ENCODE peak calls at places on chromosomes 5 and 9, in four cellular contexts. One of them, this sample, is unnamed.

GRCh38 chr9:98399950-98400683 is 144.7 kb upstream of the TBC1D2 start:
- DNase-seq in foreskin fibroblast: no peak
- DNase-seq in transverse colon: no peak
- DNase-seq in ovary: no peak
- DNase-seq in this sample: no peak

GRCh38 chr5:58362135-58362534 is 97.8 kb downstream of the PLK2 start:
- DNase-seq in foreskin fibroblast: no peak
- DNase-seq in transverse colon: no peak
- DNase-seq in ovary: no peak
- DNase-seq in this sample: no peak

GRCh38 chr5:95068952-95069351 is 215.9 kb downstream of the MCTP1 start:
- DNase-seq in foreskin fibroblast: no peak
- DNase-seq in transverse colon: no peak
- DNase-seq in ovary: no peak
- DNase-seq in this sample: no peak

GRCh38 chr5:141655020-141655419 is 3.8 kb upstream of the FCHSD1 start:
- DNase-seq in foreskin fibroblast: no peak
- DNase-seq in transverse colon: no peak
- DNase-seq in ovary: no peak
- DNase-seq in this sample: no peak

GRCh38 chr5:155620819-155621410 is 607.4 kb downstream of the KIF4B start:
- DNase-seq in foreskin fibroblast: no peak
- DNase-seq in transverse colon: no peak
- DNase-seq in ovary: no peak
- DNase-seq in this sample: no peak

GRCh38 chr9:38026021-38026809 is 42.8 kb downstream of the SHB start:
- DNase-seq in foreskin fibroblast: peak
- DNase-seq in transverse colon: no peak
- DNase-seq in ovary: peak
- DNase-seq in this sample: peak

GRCh38 chr5:56003179-56003578 is 8.4 kb upstream of the IL6ST start:
- DNase-seq in foreskin fibroblast: peak
- DNase-seq in transverse colon: peak
- DNase-seq in ovary: no peak
- DNase-seq in this sample: no peak

GRCh38 chr9:95276395-95276954 is 41.0 kb downstream of the FANCC start:
- DNase-seq in foreskin fibroblast: no peak
- DNase-seq in transverse colon: no peak
- DNase-seq in ovary: no peak
- DNase-seq in this sample: no peak

GRCh38 chr5:103243665-103244064 is 14.9 kb upstream of the MACIR start:
- DNase-seq in foreskin fibroblast: no peak
- DNase-seq in transverse colon: no peak
- DNase-seq in ovary: no peak
- DNase-seq in this sample: no peak

GRCh38 chr9:6739218-6739617 is 18.6 kb upstream of the KDM4C start:
- DNase-seq in foreskin fibroblast: peak
- DNase-seq in transverse colon: no peak
- DNase-seq in ovary: no peak
- DNase-seq in this sample: no peak

GRCh38 chr9:125372441-125373226 is 111.0 kb downstream of the GAPVD1 start:
- DNase-seq in foreskin fibroblast: no peak
- DNase-seq in transverse colon: no peak
- DNase-seq in ovary: no peak
- DNase-seq in this sample: no peak

GRCh38 chr9:116141864-116142561 is 11.6 kb upstream of the PAPPA start:
- DNase-seq in foreskin fibroblast: peak
- DNase-seq in transverse colon: no peak
- DNase-seq in ovary: no peak
- DNase-seq in this sample: no peak

GRCh38 chr9:69582544-69583297 is 89.5 kb downstream of the APBA1 start:
- DNase-seq in foreskin fibroblast: no peak
- DNase-seq in transverse colon: no peak
- DNase-seq in ovary: no peak
- DNase-seq in this sample: no peak

GRCh38 chr5:64834611-64835010 is 65.9 kb downstream of the CWC27 start:
- DNase-seq in foreskin fibroblast: no peak
- DNase-seq in transverse colon: no peak
- DNase-seq in ovary: no peak
- DNase-seq in this sample: no peak

GRCh38 chr5:3091040-3091774 is 339.7 kb upstream of the IRX2 start:
- DNase-seq in foreskin fibroblast: no peak
- DNase-seq in transverse colon: no peak
- DNase-seq in ovary: no peak
- DNase-seq in this sample: no peak

GRCh38 chr5:169805527-169805934 is 168.5 kb downstream of the DOCK2 start:
- DNase-seq in foreskin fibroblast: no peak
- DNase-seq in transverse colon: no peak
- DNase-seq in ovary: no peak
- DNase-seq in this sample: no peak

GRCh38 chr9:88425538-88425950 is 37.3 kb downstream of the SPIN1 start:
- DNase-seq in foreskin fibroblast: peak
- DNase-seq in transverse colon: no peak
- DNase-seq in ovary: no peak
- DNase-seq in this sample: peak

GRCh38 chr5:72015103-72015548 is 92.1 kb upstream of the MAP1B start:
- DNase-seq in foreskin fibroblast: no peak
- DNase-seq in transverse colon: no peak
- DNase-seq in ovary: peak
- DNase-seq in this sample: no peak

GRCh38 chr5:63820557-63820956 is 141.7 kb downstream of the HTR1A start:
- DNase-seq in foreskin fibroblast: no peak
- DNase-seq in transverse colon: no peak
- DNase-seq in ovary: no peak
- DNase-seq in this sample: no peak

GRCh38 chr9:125558453-125559084 is 148.4 kb downstream of the MAPKAP1 start:
- DNase-seq in foreskin fibroblast: peak
- DNase-seq in transverse colon: peak
- DNase-seq in ovary: peak
- DNase-seq in this sample: peak

GRCh38 chr9:120892748-120893584 is 16.0 kb upstream of the PHF19 start:
- DNase-seq in foreskin fibroblast: peak
- DNase-seq in transverse colon: no peak
- DNase-seq in ovary: no peak
- DNase-seq in this sample: no peak

GRCh38 chr9:72038408-72038807 is 22.0 kb downstream of the C9orf57 start:
- DNase-seq in foreskin fibroblast: peak
- DNase-seq in transverse colon: no peak
- DNase-seq in ovary: no peak
- DNase-seq in this sample: no peak

GRCh38 chr9:89277454-89277853 is 33.5 kb upstream of the CKS2 start:
- DNase-seq in foreskin fibroblast: no peak
- DNase-seq in transverse colon: peak
- DNase-seq in ovary: no peak
- DNase-seq in this sample: no peak

GRCh38 chr5:100840364-100840763 is 62.7 kb downstream of the ST8SIA4 start:
- DNase-seq in foreskin fibroblast: peak
- DNase-seq in transverse colon: no peak
- DNase-seq in ovary: no peak
- DNase-seq in this sample: no peak

GRCh38 chr9:97900738-97901565 is 21.3 kb downstream of the TRMO start:
- DNase-seq in foreskin fibroblast: peak
- DNase-seq in transverse colon: no peak
- DNase-seq in ovary: no peak
- DNase-seq in this sample: peak

GRCh38 chr5:96651948-96652753 is 10.0 kb upstream of the CAST start:
- DNase-seq in foreskin fibroblast: no peak
- DNase-seq in transverse colon: no peak
- DNase-seq in ovary: no peak
- DNase-seq in this sample: no peak

GRCh38 chr9:14313951-14314423 is at the start of gene NFIB:
- DNase-seq in foreskin fibroblast: peak
- DNase-seq in transverse colon: peak
- DNase-seq in ovary: peak
- DNase-seq in this sample: peak

GRCh38 chr5:39835371-39835770 is 410.6 kb upstream of the DAB2 start:
- DNase-seq in foreskin fibroblast: peak
- DNase-seq in transverse colon: no peak
- DNase-seq in ovary: no peak
- DNase-seq in this sample: no peak

GRCh38 chr5:141001854-141002666 is 35.8 kb downstream of the PCDHAC2 start:
- DNase-seq in foreskin fibroblast: no peak
- DNase-seq in transverse colon: peak
- DNase-seq in ovary: no peak
- DNase-seq in this sample: no peak

GRCh38 chr5:147911427-147911826 is 5.1 kb upstream of the C5orf46 start:
- DNase-seq in foreskin fibroblast: no peak
- DNase-seq in transverse colon: peak
- DNase-seq in ovary: no peak
- DNase-seq in this sample: no peak

GRCh38 chr9:85182381-85182780 is 512.9 kb downstream of the NTRK2 start:
- DNase-seq in foreskin fibroblast: no peak
- DNase-seq in transverse colon: no peak
- DNase-seq in ovary: no peak
- DNase-seq in this sample: no peak

GRCh38 chr5:159504857-159505304 is 174.6 kb upstream of the IL12B start:
- DNase-seq in foreskin fibroblast: peak
- DNase-seq in transverse colon: no peak
- DNase-seq in ovary: peak
- DNase-seq in this sample: peak

GRCh38 chr5:28734396-28734795 is 1696.0 kb upstream of the CDH9 start:
- DNase-seq in foreskin fibroblast: no peak
- DNase-seq in transverse colon: no peak
- DNase-seq in ovary: no peak
- DNase-seq in this sample: no peak

GRCh38 chr5:164500856-164501255 is 995.4 kb downstream of the MAT2B start:
- DNase-seq in foreskin fibroblast: no peak
- DNase-seq in transverse colon: no peak
- DNase-seq in ovary: no peak
- DNase-seq in this sample: no peak

GRCh38 chr9:120712539-120713031 is 1.7 kb downstream of the MEGF9 start:
- DNase-seq in foreskin fibroblast: no peak
- DNase-seq in transverse colon: no peak
- DNase-seq in ovary: no peak
- DNase-seq in this sample: no peak

GRCh38 chr9:135961277-135961705 is at the start of gene UBAC1:
- DNase-seq in foreskin fibroblast: peak
- DNase-seq in transverse colon: peak
- DNase-seq in ovary: peak
- DNase-seq in this sample: peak
- TF ChIP-seq CTCF in foreskin fibroblast: no peak
- TF ChIP-seq CTCF in transverse colon: peak
- TF ChIP-seq CTCF in ovary: peak
- TF ChIP-seq CTCF in this sample: no peak

GRCh38 chr5:42634575-42634974 is 122.0 kb upstream of the CCDC152 start:
- DNase-seq in foreskin fibroblast: no peak
- DNase-seq in transverse colon: no peak
- DNase-seq in ovary: no peak
- DNase-seq in this sample: no peak

GRCh38 chr5:42632501-42632900 is 124.1 kb upstream of the CCDC152 start:
- DNase-seq in foreskin fibroblast: no peak
- DNase-seq in transverse colon: no peak
- DNase-seq in ovary: no peak
- DNase-seq in this sample: no peak

GRCh38 chr5:42638972-42639371 is 117.6 kb upstream of the CCDC152 start:
- DNase-seq in foreskin fibroblast: no peak
- DNase-seq in transverse colon: no peak
- DNase-seq in ovary: no peak
- DNase-seq in this sample: no peak

GRCh38 chr5:42636946-42637345 is 119.7 kb upstream of the CCDC152 start:
- DNase-seq in foreskin fibroblast: no peak
- DNase-seq in transverse colon: no peak
- DNase-seq in ovary: no peak
- DNase-seq in this sample: no peak

DNA sequence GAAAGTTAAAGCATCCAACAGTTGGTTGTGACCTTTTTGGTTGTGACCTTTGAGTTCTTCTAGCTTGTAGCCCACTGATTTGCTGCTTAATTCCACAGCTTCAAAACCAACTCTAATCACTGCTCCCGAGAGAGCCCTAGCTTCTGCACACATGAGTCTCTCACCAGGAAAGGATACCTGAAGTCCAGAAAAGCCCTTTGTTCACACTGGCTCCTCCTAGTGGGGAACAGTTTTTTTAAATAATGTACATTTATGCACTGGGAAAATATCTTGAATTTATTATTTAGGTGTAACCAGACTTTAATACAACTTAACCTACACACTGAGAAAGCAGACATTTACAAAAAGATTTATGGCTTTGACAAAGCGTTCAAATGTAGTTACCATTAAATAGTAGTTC is 120.2 kb upstream of the CCDC152 start:
- DNase-seq in foreskin fibroblast: peak
- DNase-seq in transverse colon: no peak
- DNase-seq in ovary: no peak
- DNase-seq in this sample: no peak
- TF ChIP-seq CTCF in foreskin fibroblast: peak
- TF ChIP-seq CTCF in transverse colon: no peak
- TF ChIP-seq CTCF in ovary: no peak
- TF ChIP-seq CTCF in this sample: no peak

DNA sequence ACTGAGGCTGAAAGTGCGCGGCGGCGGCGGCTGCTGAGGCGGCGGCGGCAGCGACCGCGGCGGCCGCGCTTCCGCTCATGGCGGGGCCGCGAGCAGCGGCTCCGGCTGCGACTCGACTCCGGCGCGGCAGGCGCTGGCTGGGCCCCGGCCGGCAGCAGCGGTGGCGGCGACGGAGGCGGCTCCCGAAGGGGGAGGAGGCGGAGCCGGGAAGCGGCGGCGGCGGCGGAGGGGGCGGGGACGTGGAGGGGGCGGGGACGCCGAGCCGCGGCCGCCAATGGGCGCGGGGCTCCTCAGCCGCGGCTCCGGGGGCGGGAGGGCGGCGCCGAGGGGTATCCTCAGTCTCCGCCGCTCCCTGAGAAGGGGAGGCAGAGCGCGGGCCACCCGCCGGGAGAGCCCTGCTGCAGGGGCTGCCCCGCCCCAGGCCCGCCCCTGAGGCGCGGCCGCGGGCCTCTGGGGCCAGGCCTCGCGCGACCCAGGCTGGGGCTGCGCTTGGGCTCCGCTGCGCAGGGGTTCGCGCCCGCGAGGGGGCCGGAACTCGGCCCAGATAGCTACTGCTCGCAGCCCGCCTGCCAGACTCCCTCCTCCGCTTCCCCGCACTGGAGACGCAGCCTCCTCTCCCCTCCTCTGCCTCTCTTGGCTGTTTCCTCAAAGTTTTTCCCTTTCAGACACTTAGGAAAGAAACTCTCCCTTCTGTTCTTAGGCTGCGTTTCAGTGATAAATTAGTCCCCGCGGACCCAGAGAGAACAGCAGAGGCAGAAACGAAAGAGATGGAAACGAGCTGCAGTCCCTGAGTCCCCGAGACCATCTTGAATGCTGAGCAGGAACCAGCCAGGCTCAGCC is 85.0 kb upstream of the MELK start:
- DNase-seq in foreskin fibroblast: peak
- DNase-seq in transverse colon: peak
- DNase-seq in ovary: peak
- DNase-seq in this sample: peak
- TF ChIP-seq CTCF in foreskin fibroblast: no peak
- TF ChIP-seq CTCF in transverse colon: peak
- TF ChIP-seq CTCF in ovary: peak
- TF ChIP-seq CTCF in this sample: peak

DNA sequence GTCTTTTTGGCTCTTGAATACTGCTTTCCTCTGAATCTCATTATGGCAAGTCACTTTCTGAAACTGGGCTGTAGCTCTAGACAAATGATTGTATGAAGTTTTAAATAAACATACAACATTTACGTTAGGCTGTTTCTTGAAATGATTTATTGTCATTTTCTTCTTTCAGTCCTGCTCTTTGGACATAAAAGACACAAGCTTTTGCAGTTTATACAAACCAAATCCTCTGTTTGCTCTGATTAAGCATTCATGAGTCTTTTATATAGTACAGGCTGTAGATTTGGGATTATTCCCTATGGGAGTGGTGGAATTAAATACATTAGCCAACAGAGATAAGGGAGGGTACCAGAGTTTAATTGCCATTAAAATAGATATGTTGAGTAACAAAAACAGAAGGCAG is 139.7 kb downstream of the CEP120 start:
- DNase-seq in foreskin fibroblast: no peak
- DNase-seq in transverse colon: no peak
- DNase-seq in ovary: no peak
- DNase-seq in this sample: no peak
- TF ChIP-seq CTCF in foreskin fibroblast: no peak
- TF ChIP-seq CTCF in transverse colon: no peak
- TF ChIP-seq CTCF in ovary: no peak
- TF ChIP-seq CTCF in this sample: no peak